ENCODE peak calls at places on chromosomes 7 and 10, in eight cellular contexts. M is lung; J is CD4-positive, alpha-beta T cell; W is stomach; A is left ventricle myocardium inferior; B is AG04450; Z is endodermal cell; O is IMR-90. R is an unnamed sample.

GRCh38 chr7:49850921-49851613 is 77.6 kb downstream of the VWC2 start:
- DNase-seq in M (no peak), J (no peak), W (no peak), A (no peak), B (no peak), Z (peak; percentile 64), O (no peak), R (no peak)

GRCh38 chr7:93060865-93061264 is 56.9 kb downstream of the SAMD9 start:
- DNase-seq in M (no peak), J (no peak), W (no peak), A (no peak), B (no peak), Z (no peak), O (no peak), R (no peak)

GRCh38 chr10:1256139-1256720 is 200.0 kb downstream of the WDR37 start:
- DNase-seq in M (no peak), J (no peak), W (no peak), A (no peak), B (no peak), Z (peak; percentile 35), O (no peak), R (no peak)

GRCh38 chr10:129521161-129522025 is 54.4 kb downstream of the MGMT start:
- DNase-seq in M (no peak), J (no peak), W (no peak), A (no peak), B (no peak), Z (peak; percentile 64), O (no peak), R (no peak)

GRCh38 chr7:128247640-128248194 is 6.6 kb downstream of the LEP start:
- DNase-seq in M (no peak), J (no peak), W (no peak), A (no peak), B (no peak), Z (no peak), O (peak; percentile 35), R (peak; percentile 52)

GRCh38 chr7:132655071-132655761 is 78.9 kb upstream of the PLXNA4 start:
- DNase-seq in M (peak; percentile 46), J (peak; percentile 40), W (peak; percentile 28), A (peak; percentile 33), B (no peak), Z (peak; percentile 74), O (no peak), R (peak; percentile 12)

GRCh38 chr10:132681858-132682755 is 103.8 kb downstream of the NKX6-2 start:
- DNase-seq in M (no peak), J (no peak), W (no peak), A (no peak), B (no peak), Z (peak; percentile 17), O (no peak), R (no peak)

GRCh38 chr7:32803742-32804141 is 87.8 kb downstream of the KBTBD2 start:
- DNase-seq in M (no peak), J (no peak), W (no peak), A (no peak), B (no peak), Z (no peak), O (no peak), R (no peak)

DNA sequence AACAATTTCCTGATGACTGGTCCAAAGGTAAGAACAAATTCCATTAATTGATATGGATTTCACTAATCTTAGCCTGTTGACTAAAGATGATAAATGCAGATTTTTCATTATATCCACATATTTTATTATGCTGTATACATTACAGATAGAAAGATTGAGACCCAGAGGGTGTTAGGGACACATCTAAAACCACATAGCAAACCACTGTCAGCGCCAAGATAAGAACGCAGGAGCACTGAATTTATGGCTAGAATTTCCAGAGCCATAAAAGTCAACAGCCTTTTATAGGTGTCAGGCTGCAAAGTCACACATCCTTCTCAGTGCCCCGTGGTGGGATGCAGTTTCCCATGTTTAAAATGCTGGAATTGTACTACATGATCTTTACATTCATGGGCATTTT is 16.2 kb downstream of the WNT8B start:
- DNase-seq in M (no peak), J (no peak), W (no peak), A (no peak), B (no peak), Z (no peak), O (no peak), R (no peak)
- H3K27me3 ChIP-seq in M (no peaks in the 10 kb centered on the region), J (peaks cover 22% of the 10 kb centered on the region), W (peaks cover 32% of the 10 kb centered on the region), A (peaks cover 50% of the 10 kb centered on the region), B (peaks cover 47% of the 10 kb centered on the region), Z (peaks cover 85% of the 10 kb centered on the region), O (peaks cover 33% of the 10 kb centered on the region), R (peaks cover 69% of the 10 kb centered on the region)

GRCh38 chr10:131021246-131021895 is 290.1 kb downstream of the TCERG1L start:
- DNase-seq in M (no peak), J (no peak), W (no peak), A (peak; percentile 43), B (no peak), Z (no peak), O (no peak), R (no peak)

GRCh38 chr10:131018886-131019500 is 292.5 kb downstream of the TCERG1L start:
- DNase-seq in M (no peak), J (no peak), W (no peak), A (no peak), B (no peak), Z (peak; percentile 76), O (no peak), R (no peak)

GRCh38 chr10:131017566-131018285 is 293.8 kb downstream of the TCERG1L start:
- DNase-seq in M (no peak), J (no peak), W (no peak), A (no peak), B (no peak), Z (peak; percentile 42), O (no peak), R (no peak)

GRCh38 chr10:131020775-131021174 is 290.7 kb downstream of the TCERG1L start:
- DNase-seq in M (no peak), J (no peak), W (no peak), A (no peak), B (no peak), Z (no peak), O (no peak), R (no peak)

GRCh38 chr10:131019696-131020095 is 291.8 kb downstream of the TCERG1L start:
- DNase-seq in M (no peak), J (no peak), W (no peak), A (no peak), B (no peak), Z (peak; percentile 38), O (no peak), R (no peak)
- TF ChIP-seq CTCF in M (no peak), J (no peak), W (no peak), A (no peak), B (no peak), Z (no peak), O (no peak), R (no peak)

GRCh38 chr7:157609516-157609915 is 272.7 kb downstream of the DNAJB6 start:
- DNase-seq in M (no peak), J (no peak), W (no peak), A (no peak), B (no peak), Z (no peak), O (no peak), R (no peak)
- H3K27me3 ChIP-seq in M (no peaks in the 10 kb centered on the region), J (no peaks in the 10 kb centered on the region), W (peaks cover 6% of the 10 kb centered on the region), A (peaks cover 85% of the 10 kb centered on the region), B (no peaks in the 10 kb centered on the region), Z (no peaks in the 10 kb centered on the region), O (no peaks in the 10 kb centered on the region), R (no peaks in the 10 kb centered on the region)

DNA sequence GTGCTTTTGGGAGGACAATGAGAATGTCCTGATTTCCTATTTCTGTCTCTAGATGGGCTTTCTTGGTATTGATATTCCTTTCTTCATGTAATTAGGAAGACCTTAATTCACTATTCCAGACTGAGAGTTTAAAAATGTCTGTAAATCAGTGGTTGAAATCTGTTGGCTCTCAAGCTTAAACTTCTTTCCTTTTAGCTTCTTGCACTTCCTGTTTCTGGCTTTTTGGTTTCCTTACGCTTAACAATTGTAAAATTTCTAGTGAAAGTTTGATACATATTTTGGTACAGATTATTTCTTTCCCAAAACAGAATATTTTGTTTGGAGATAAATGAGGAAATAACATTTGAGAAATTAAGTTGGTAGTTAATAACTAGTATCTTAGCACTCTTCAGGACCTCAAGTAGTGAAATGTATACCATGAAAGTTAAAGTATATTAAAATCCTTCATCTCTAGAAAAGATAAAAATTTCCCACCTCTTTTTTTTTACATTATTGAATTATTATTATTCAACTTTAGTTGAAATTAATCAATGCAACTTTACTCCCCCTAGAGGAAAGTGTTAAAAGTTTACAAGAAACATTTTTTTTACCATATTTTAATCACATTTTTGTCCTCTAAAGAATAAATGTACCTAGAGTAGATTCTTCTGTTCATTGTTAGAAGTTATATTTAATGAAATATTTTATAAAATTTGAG is 137.2 kb downstream of the PHTF2 start:
- DNase-seq in M (no peak), J (no peak), W (no peak), A (no peak), B (no peak), Z (no peak), O (no peak), R (no peak)
- TF ChIP-seq CTCF in M (no peak), J (peak; percentile 63), W (no peak), A (peak; percentile 37), B (peak; percentile 31), Z (peak; percentile 66), O (peak; percentile 49), R (peak; percentile 37)

DNA sequence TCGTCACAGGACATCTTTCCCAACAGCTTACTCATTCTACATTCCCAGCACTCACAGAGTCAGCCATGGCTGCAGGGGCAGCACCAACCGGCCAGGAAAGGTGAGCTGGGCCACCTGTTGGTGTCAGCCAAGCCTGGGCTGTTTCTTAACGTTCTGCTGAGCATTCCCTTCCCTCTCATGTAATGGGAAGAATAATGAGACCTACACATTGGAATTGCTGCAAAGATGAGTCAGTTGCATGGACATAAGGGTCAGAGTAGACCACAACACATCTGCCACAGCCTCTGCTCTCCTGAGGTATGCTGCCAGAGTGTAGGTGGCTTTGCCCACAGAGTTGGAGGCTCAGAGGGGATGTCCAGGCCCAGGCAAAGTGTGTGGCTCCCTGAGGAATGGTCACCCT is 163.0 kb downstream of the TNS3 start:
- DNase-seq in M (no peak), J (no peak), W (no peak), A (no peak), B (peak; percentile 88), Z (no peak), O (peak; percentile 97), R (no peak)
- H3K27me3 ChIP-seq in M (no peaks in the 10 kb centered on the region), J (no peaks in the 10 kb centered on the region), W (no peaks in the 10 kb centered on the region), A (no peaks in the 10 kb centered on the region), B (no peaks in the 10 kb centered on the region), Z (no peaks in the 10 kb centered on the region), O (no peaks in the 10 kb centered on the region), R (no peaks in the 10 kb centered on the region)

GRCh38 chr10:124025638-124026336 is 67.6 kb downstream of the CHST15 start:
- DNase-seq in M (no peak), J (no peak), W (peak; percentile 40), A (no peak), B (no peak), Z (peak; percentile 67), O (no peak), R (peak; percentile 47)
- TF ChIP-seq CTCF in M (no peak), J (no peak), W (peak; percentile 6), A (peak; percentile 59), B (peak; percentile 2), Z (peak; percentile 76), O (no peak), R (no peak)

GRCh38 chr7:17307033-17307432 is 8.6 kb downstream of the AHR start:
- DNase-seq in M (no peak), J (no peak), W (no peak), A (no peak), B (no peak), Z (no peak), O (peak; percentile 9), R (peak; percentile 40)
- H3K27me3 ChIP-seq in M (no peaks in the 10 kb centered on the region), J (no peaks in the 10 kb centered on the region), W (no peaks in the 10 kb centered on the region), A (no peaks in the 10 kb centered on the region), B (no peaks in the 10 kb centered on the region), Z (no peaks in the 10 kb centered on the region), O (no peaks in the 10 kb centered on the region), R (no peaks in the 10 kb centered on the region)

GRCh38 chr10:230758-231157 is 95.5 kb downstream of the ZMYND11 start:
- DNase-seq in M (no peak), J (no peak), W (no peak), A (no peak), B (no peak), Z (no peak), O (no peak), R (no peak)
- TF ChIP-seq CTCF in M (no peak), J (peak; percentile 50), W (no peak), A (peak; percentile 40), B (peak; percentile 49), Z (peak; percentile 81), O (peak; percentile 36), R (peak; percentile 38)